ENCODE peak calls at places on chromosomes 3 and 15, in eight cellular contexts. S, T, C, P, Q, A, O and I are unnamed samples.

GRCh38 chr3:64354221-64354620 is 129.0 kb upstream of the PRICKLE2 start:
- DNase-seq in T (no peak), C (no peak), O (peak), Q (no peak), P (no peak), A (no peak), S (no peak), I (no peak)

GRCh38 chr3:117539729-117540128 is 830.1 kb downstream of the TUSC7 start:
- DNase-seq in O (no peak), S (no peak), C (no peak), T (no peak), A (no peak), Q (no peak), P (no peak), I (no peak)

GRCh38 chr3:121796970-121797369 is 37.9 kb downstream of the IQCB1 start:
- DNase-seq in O (peak), Q (no peak), A (no peak), T (no peak), S (no peak), C (no peak), P (no peak), I (no peak)

GRCh38 chr15:48072941-48073340 is 47.8 kb upstream of the SLC24A5 start:
- DNase-seq in S (no peak), P (no peak), C (no peak), A (no peak), O (no peak), Q (no peak), T (no peak), I (no peak)

GRCh38 chr3:186239321-186239720 is 122.7 kb downstream of the DGKG start:
- DNase-seq in A (no peak), P (no peak), S (no peak), O (no peak), C (no peak), Q (no peak), T (peak), I (no peak)

GRCh38 chr3:14403636-14404395 is 1.4 kb downstream of the SLC6A6 start:
- DNase-seq in P (peak), Q (no peak), T (no peak), C (no peak), S (no peak), O (no peak), A (no peak), I (peak)

GRCh38 chr3:7697538-7697937 is 804.1 kb upstream of the LMCD1 start:
- DNase-seq in C (no peak), P (no peak), O (no peak), A (no peak), S (no peak), T (no peak), Q (no peak), I (no peak)

GRCh38 chr15:72813345-72814004 is 29.9 kb upstream of the ADPGK start:
- DNase-seq in P (no peak), C (no peak), T (no peak), Q (no peak), O (no peak), S (no peak), A (no peak), I (no peak)

GRCh38 chr3:111238896-111239295 is 167.3 kb downstream of the NECTIN3 start:
- DNase-seq in P (no peak), O (no peak), S (no peak), C (peak), T (no peak), Q (no peak), A (no peak), I (no peak)